ENCODE peak calls at places on chromosomes 4 and X, in eight cellular contexts. D is stimulated activated CD4-positive, alpha-beta T cell treated with anti-CD3 and anti-CD28 coated beads, Interleukin-15, amount 100 ng/mL, for 1 hour; O is CD4-positive, alpha-beta memory T cell; M is GM04503; N is HT1080; L is iris pigment epithelial cell; U is AG09309; P is immature natural killer cell. Z is an unnamed sample.

GRCh38 chrX:136656596-136656995 is 8.6 kb downstream of the CD40LG start:
- DNase-seq in D (no peak), O (no peak), M (no peak), N (no peak), L (no peak), U (no peak), P (no peak), Z (no peak)

GRCh38 chr4:140870427-140870826 is 114.2 kb upstream of the TBC1D9 start:
- DNase-seq in D (no peak), O (no peak), M (no peak), N (no peak), L (no peak), U (no peak), P (no peak), Z (no peak)

GRCh38 chr4:145861331-145862318 is 77.0 kb downstream of the ZNF827 start:
- DNase-seq in D (no peak), O (no peak), M (no peak), N (no peak), L (no peak), U (no peak), P (no peak), Z (no peak)

GRCh38 chr4:73620115-73620792 is at the start of gene RASSF6:
- DNase-seq in D (no peak), O (no peak), M (no peak), N (no peak), L (no peak), U (no peak), P (no peak), Z (no peak)

GRCh38 chr4:6458528-6458927 is 13.9 kb downstream of the PPP2R2C start:
- DNase-seq in D (no peak), O (no peak), M (no peak), N (no peak), L (no peak), U (no peak), P (no peak), Z (no peak)

GRCh38 chrX:66018585-66019309 is 21.1 kb downstream of the VSIG4 start:
- DNase-seq in D (no peak), O (no peak), M (no peak), N (no peak), L (no peak), U (no peak), P (no peak), Z (no peak)

GRCh38 chrX:68867458-68868166 is 38.8 kb downstream of the EFNB1 start:
- DNase-seq in D (no peak), O (no peak), M (no peak), N (no peak), L (no peak), U (no peak), P (no peak), Z (no peak)

GRCh38 chr4:145557720-145558119 is 61.5 kb upstream of the MMAA start:
- DNase-seq in D (no peak), O (peak), M (no peak), N (peak), L (peak), U (peak), P (peak), Z (peak)

GRCh38 chr4:83535520-83535944 is 376 bp upstream of the GPAT3 start:
- DNase-seq in D (no peak), O (no peak), M (peak), N (no peak), L (peak), U (no peak), P (peak), Z (peak)

GRCh38 chr4:55087016-55087929 is 38.1 kb downstream of the KDR start:
- DNase-seq in D (no peak), O (no peak), M (no peak), N (no peak), L (peak), U (no peak), P (no peak), Z (no peak)

GRCh38 chrX:139890991-139891700 is 41.7 kb downstream of the ATP11C start:
- DNase-seq in D (no peak), O (no peak), M (no peak), N (peak), L (peak), U (peak), P (no peak), Z (no peak)

GRCh38 chr4:48896845-48897244 is 9.7 kb downstream of the OCIAD2 start:
- DNase-seq in D (no peak), O (no peak), M (no peak), N (no peak), L (no peak), U (no peak), P (no peak), Z (no peak)

GRCh38 chr4:121642876-121643585 is 53.7 kb downstream of the ANXA5 start:
- DNase-seq in D (no peak), O (no peak), M (no peak), N (no peak), L (no peak), U (no peak), P (no peak), Z (no peak)

GRCh38 chr4:108533245-108533844 is 87.0 kb upstream of the RPL34 start:
- DNase-seq in D (no peak), O (no peak), M (no peak), N (no peak), L (peak), U (no peak), P (no peak), Z (no peak)

GRCh38 chr4:112213091-112213490 is 18.5 kb upstream of the AP1AR start:
- DNase-seq in D (no peak), O (no peak), M (no peak), N (no peak), L (peak), U (no peak), P (no peak), Z (no peak)

GRCh38 chr4:151727365-151727764 is 33.4 kb downstream of the GATB start:
- DNase-seq in D (no peak), O (no peak), M (no peak), N (peak), L (peak), U (no peak), P (no peak), Z (no peak)

GRCh38 chr4:1556541-1557220 is 127.4 kb downstream of the FAM53A start:
- DNase-seq in D (no peak), O (no peak), M (no peak), N (no peak), L (no peak), U (no peak), P (no peak), Z (no peak)

Z was measured in naive thymus-derived CD4-positive, alpha-beta T cell.